ENCODE peak calls at places on chromosome 16, in eight cellular contexts. H is HT1080; Q is HFFc6; T is neural crest cell; J is KBM-7; D is CD8-positive, alpha-beta T cell; N is skeletal muscle cell; X is fibroblast of lung. C is an unnamed sample.

GRCh38 chr16:17852977-17853702 is 382.4 kb upstream of the XYLT1 start:
- DNase-seq in H (no peak), D (no peak), X (no peak), Q (no peak), N (no peak), T (no peak), J (no peak), C (no peak)

GRCh38 chr16:50282010-50282538 is 15.7 kb downstream of the ADCY7 start:
- DNase-seq in N (no peak), T (no peak), Q (no peak), J (peak), H (no peak), X (peak), D (peak), C (no peak)

GRCh38 chr16:81170824-81171223 is 67.7 kb upstream of the BCO1 start:
- DNase-seq in H (no peak), N (no peak), Q (no peak), J (no peak), X (no peak), D (no peak), T (no peak), C (no peak)

GRCh38 chr16:27781981-27782880 is 232.3 kb downstream of the KATNIP start:
- DNase-seq in J (no peak), N (no peak), T (no peak), D (no peak), H (no peak), Q (no peak), X (no peak), C (no peak)

GRCh38 chr16:83245061-83245460 is 562.7 kb upstream of the HSBP1 start:
- DNase-seq in N (peak), Q (no peak), T (no peak), H (peak), D (no peak), X (peak), J (no peak), C (no peak)

GRCh38 chr16:86630471-86630870 is 52.1 kb downstream of the FOXL1 start:
- DNase-seq in J (no peak), X (peak), Q (peak), D (no peak), N (no peak), H (no peak), T (no peak), C (no peak)

GRCh38 chr16:49491736-49492089 is 118.1 kb downstream of the C16orf78 start:
- DNase-seq in H (peak), T (peak), N (no peak), Q (no peak), D (no peak), J (no peak), X (peak), C (no peak)

GRCh38 chr16:23362460-23363317 is 60.6 kb downstream of the SCNN1B start:
- DNase-seq in D (no peak), T (no peak), H (no peak), N (no peak), J (no peak), Q (no peak), X (no peak), C (peak)

GRCh38 chr16:9279661-9280060 is 188.2 kb downstream of the HAPSTR1 start:
- DNase-seq in X (no peak), Q (no peak), H (no peak), N (no peak), J (no peak), D (no peak), T (no peak), C (no peak)

GRCh38 chr16:31071861-31072260 is 2.2 kb downstream of the ZNF668 start:
- DNase-seq in H (no peak), Q (peak), D (no peak), T (no peak), X (peak), N (peak), J (no peak), C (peak)

GRCh38 chr16:90047714-90048346 is 28.6 kb upstream of the DBNDD1 start:
- DNase-seq in J (no peak), N (no peak), T (no peak), H (no peak), D (no peak), Q (no peak), X (no peak), C (no peak)

GRCh38 chr16:30354423-30355143 is 525 bp downstream of the CD2BP2 start:
- DNase-seq in J (no peak), X (peak), Q (no peak), T (no peak), N (no peak), D (no peak), H (no peak), C (no peak)

GRCh38 chr16:71357681-71358080 is 842 bp upstream of the CALB2 start:
- DNase-seq in H (no peak), X (no peak), D (no peak), J (no peak), Q (no peak), N (no peak), T (no peak), C (no peak)

GRCh38 chr16:77836801-77837200 is 48.4 kb downstream of the VAT1L start:
- DNase-seq in Q (no peak), D (no peak), T (no peak), N (no peak), X (no peak), J (no peak), H (no peak), C (no peak)

GRCh38 chr16:85061566-85061965 is 34.0 kb downstream of the KIAA0513 start:
- DNase-seq in Q (no peak), J (peak), D (no peak), H (no peak), T (no peak), N (no peak), X (no peak), C (no peak)

GRCh38 chr16:83887088-83887487 is 11.8 kb upstream of the MLYCD start:
- DNase-seq in J (no peak), Q (peak), N (no peak), D (no peak), H (no peak), X (no peak), T (no peak), C (no peak)

GRCh38 chr16:49601541-49601940 is 227.9 kb downstream of the C16orf78 start:
- DNase-seq in N (no peak), Q (no peak), D (no peak), J (no peak), H (no peak), T (no peak), X (no peak), C (no peak)

GRCh38 chr16:13835357-13835756 is 84.6 kb upstream of the ERCC4 start:
- DNase-seq in X (no peak), T (no peak), N (no peak), H (no peak), D (no peak), J (no peak), Q (no peak), C (no peak)

GRCh38 chr16:50584033-50584722 is 36.0 kb downstream of the NKD1 start:
- DNase-seq in T (no peak), D (no peak), X (no peak), N (no peak), Q (no peak), J (peak), H (no peak), C (no peak)

GRCh38 chr16:66137853-66138252 is 228.6 kb upstream of the CDH5 start:
- DNase-seq in T (no peak), N (no peak), X (no peak), H (no peak), Q (no peak), J (no peak), D (no peak), C (no peak)

GRCh38 chr16:17314148-17314547 is 156.6 kb downstream of the XYLT1 start:
- DNase-seq in X (no peak), Q (no peak), T (no peak), J (no peak), H (no peak), D (no peak), N (no peak), C (no peak)

GRCh38 chr16:84348386-84348785 is 20.0 kb upstream of the ATP2C2 start:
- DNase-seq in Q (no peak), H (no peak), N (no peak), J (no peak), X (no peak), D (no peak), T (no peak), C (no peak)

GRCh38 chr16:80623376-80623775 is 82.6 kb downstream of the DYNLRB2 start:
- DNase-seq in D (no peak), T (no peak), H (no peak), J (no peak), X (peak), Q (peak), N (no peak), C (no peak)

GRCh38 chr16:81521141-81521626 is 76.6 kb downstream of the CMIP start:
- DNase-seq in N (no peak), X (no peak), H (no peak), J (peak), D (peak), T (no peak), Q (no peak), C (no peak)

GRCh38 chr16:82874672-82875071 is 247.9 kb downstream of the CDH13 start:
- DNase-seq in D (no peak), T (no peak), J (no peak), X (no peak), H (no peak), N (no peak), Q (no peak), C (no peak)

GRCh38 chr16:20954574-20954973 is 54.0 kb downstream of the LYRM1 start:
- DNase-seq in D (no peak), N (no peak), J (no peak), T (no peak), Q (no peak), X (no peak), H (no peak), C (no peak)

GRCh38 chr16:1903845-1904820 is 14.1 kb downstream of the HS3ST6 start:
- DNase-seq in J (no peak), Q (no peak), D (no peak), N (no peak), H (no peak), T (no peak), X (peak), C (no peak)

GRCh38 chr16:29927523-29927905 is 1.5 kb upstream of the KCTD13 start:
- DNase-seq in T (no peak), D (no peak), N (no peak), J (no peak), X (peak), Q (no peak), H (no peak), C (no peak)

GRCh38 chr16:57623251-57624043 is 5.0 kb upstream of the ADGRG1 start:
- DNase-seq in T (peak), J (no peak), H (peak), X (peak), N (no peak), Q (no peak), D (no peak), C (peak)